ENCODE peak calls at places on chromosomes 2 and 18, in seven cellular contexts. D is HEK293T; W is NCI-H510A treated with DMSO at 0.1 percent for 48 hours; Z is H9; A is stimulated activated CD4-positive, alpha-beta T cell treated with anti-CD3 and anti-CD28 coated beads, Interleukin-12 subunit alpha, Interleukin-12 subunit beta, amount 100 ng/mL, for 24 hours; N is cerebellum; J is foreskin keratinocyte. I is an unnamed sample.

GRCh38 chr2:30232801-30233130 is 1.4 kb downstream of the LBH start:
- DNase-seq in W (no peak), N (no peak), J (no peak), A (no peak), Z (no peak), D (no peak), I (no peak)

GRCh38 chr2:156959481-156959880 is 298.0 kb upstream of the GALNT5 start:
- DNase-seq in Z (no peak), N (no peak), A (no peak), D (no peak), W (no peak), J (no peak), I (no peak)

GRCh38 chr2:156430236-156430977 is 5.8 kb upstream of the GPD2 start:
- DNase-seq in D (no peak), N (no peak), Z (no peak), J (no peak), W (no peak), A (no peak), I (no peak)

GRCh38 chr2:191604154-191604553 is 73.8 kb upstream of the NABP1 start:
- DNase-seq in J (no peak), N (peak), Z (no peak), D (no peak), W (no peak), A (no peak), I (no peak)

GRCh38 chr2:28356095-28356911 is 36.4 kb upstream of the FOSL2 start:
- DNase-seq in J (no peak), A (no peak), N (peak), D (no peak), Z (no peak), W (no peak), I (peak)

GRCh38 chr18:25503567-25504081 is 151.7 kb upstream of the ZNF521 start:
- DNase-seq in W (peak), N (peak), A (no peak), D (peak), Z (peak), J (peak), I (peak)

GRCh38 chr2:160649698-160650097 is 156.1 kb upstream of the RBMS1 start:
- DNase-seq in Z (no peak), A (no peak), D (no peak), J (no peak), N (no peak), W (no peak), I (no peak)

GRCh38 chr2:10720983-10721343 is 467 bp upstream of the ATP6V1C2 start:
- DNase-seq in Z (peak), N (no peak), W (peak), D (no peak), A (no peak), J (no peak), I (no peak)

GRCh38 chr2:189798312-189799029 is 14.2 kb downstream of the PMS1 start:
- DNase-seq in D (no peak), J (no peak), N (peak), A (no peak), Z (no peak), W (peak), I (peak)

GRCh38 chr2:104855174-104856085 is 1.5 kb downstream of the POU3F3 start:
- DNase-seq in J (no peak), Z (no peak), N (no peak), A (no peak), D (no peak), W (no peak), I (no peak)

GRCh38 chr18:31042391-31043181 is at the start of gene DSC3:
- DNase-seq in Z (peak), J (peak), A (no peak), D (peak), W (peak), N (no peak), I (peak)

GRCh38 chr2:201857326-201857725 is 51.0 kb downstream of the CDK15 start:
- DNase-seq in A (no peak), N (peak), Z (no peak), D (no peak), J (no peak), W (no peak), I (no peak)

GRCh38 chr2:8984152-8984551 is 19.3 kb downstream of the MBOAT2 start:
- DNase-seq in A (no peak), Z (no peak), D (no peak), J (no peak), W (no peak), N (no peak), I (peak)

GRCh38 chr2:239264838-239265651 is 135.8 kb downstream of the HDAC4 start:
- DNase-seq in D (no peak), J (peak), A (peak), N (no peak), Z (no peak), W (no peak), I (peak)

GRCh38 chr18:33578371-33579146 is 540 bp downstream of the ASXL3 start:
- DNase-seq in Z (peak), D (peak), A (no peak), N (peak), J (no peak), W (peak), I (peak)

GRCh38 chr2:172442072-172442895 is 14.9 kb downstream of the ITGA6 start:
- DNase-seq in Z (peak), J (peak), D (peak), A (peak), N (no peak), W (no peak), I (peak)

GRCh38 chr2:198316231-198316630 is 511.8 kb downstream of the PLCL1 start:
- DNase-seq in N (no peak), W (no peak), J (no peak), D (no peak), Z (no peak), A (no peak), I (no peak)

GRCh38 chr2:77521931-77522470 is at the start of gene LRRTM4:
- DNase-seq in Z (peak), D (peak), N (peak), J (no peak), A (no peak), W (peak), I (peak)

GRCh38 chr2:69032336-69032735 is 19.4 kb downstream of the ANTXR1 start:
- DNase-seq in J (no peak), Z (no peak), N (no peak), W (no peak), A (no peak), D (no peak), I (peak)

GRCh38 chr2:158052761-158053160 is 48.9 kb upstream of the UPP2 start:
- DNase-seq in N (no peak), A (no peak), J (no peak), Z (no peak), D (no peak), W (no peak), I (no peak)

GRCh38 chr2:153940511-153940910 is 68.8 kb downstream of the GALNT13 start:
- DNase-seq in N (no peak), A (no peak), Z (no peak), J (no peak), D (no peak), W (no peak), I (peak)

GRCh38 chr2:215207041-215207440 is 68.6 kb upstream of the ABCA12 start:
- DNase-seq in N (no peak), J (no peak), Z (no peak), D (no peak), A (no peak), W (no peak), I (no peak)

GRCh38 chr18:8657873-8658521 is 47.4 kb upstream of the MTCL1 start:
- DNase-seq in Z (peak), D (no peak), W (no peak), N (peak), A (no peak), J (no peak), I (no peak)

GRCh38 chr2:216519154-216519762 is 20.6 kb downstream of the RPL37A start:
- DNase-seq in N (peak), D (peak), Z (no peak), W (peak), J (no peak), A (no peak), I (peak)

GRCh38 chr2:41441958-41442357 is 605.9 kb upstream of the PKDCC start:
- DNase-seq in N (no peak), J (no peak), W (no peak), D (no peak), Z (no peak), A (no peak), I (no peak)

GRCh38 chr18:61894751-61895524 is 2.1 kb upstream of the RNF152 start:
- DNase-seq in D (no peak), Z (no peak), J (no peak), A (no peak), N (peak), W (no peak), I (peak)

GRCh38 chr2:216578325-216578724 is 54.9 kb upstream of the IGFBP2 start:
- DNase-seq in D (no peak), J (no peak), W (no peak), Z (no peak), N (no peak), A (no peak), I (no peak)

GRCh38 chr18:13452851-13453524 is 234.4 kb downstream of the LDLRAD4 start:
- DNase-seq in D (no peak), A (no peak), N (no peak), Z (peak), J (no peak), W (no peak), I (no peak)

GRCh38 chr18:47397671-47398319 is 146.3 kb upstream of the SKOR2 start:
- DNase-seq in Z (peak), D (peak), A (peak), J (no peak), W (no peak), N (no peak), I (no peak)

GRCh38 chr2:64692401-64692800 is 38.7 kb upstream of the SERTAD2 start:
- DNase-seq in J (no peak), D (no peak), W (no peak), N (no peak), A (no peak), Z (no peak), I (no peak)

I was measured in cardiac muscle cell.